ENCODE peak calls at places on chromosomes 4 and X, in five cellular contexts. O is body of pancreas, Z is PC-3, L is endothelial cell, X is GM13977. H is an unnamed sample.
A peak's percentile ranks its signal among the peaks of the same experiment; 100 is the strongest.

GRCh38 chr4:168241953-168242352 is 76.6 kb downstream of the DDX60 start:
- DNase-seq in O (no peak), Z (no peak), L (no peak), X (no peak), H (no peak)

GRCh38 chr4:54400802-54401201 is 171.7 kb downstream of the PDGFRA start:
- DNase-seq in O (no peak), Z (peak; percentile 84), L (peak; percentile 8), X (no peak), H (no peak)

GRCh38 chr4:6198768-6199343 is 1.5 kb downstream of the JAKMIP1 start:
- DNase-seq in O (no peak), Z (no peak), L (peak; percentile 15), X (no peak), H (no peak)

GRCh38 chr4:151238477-151238876 is 38.5 kb upstream of the PRSS48 start:
- DNase-seq in O (no peak), Z (peak; percentile 6), L (no peak), X (no peak), H (no peak)

GRCh38 chr4:11073621-11074051 is 355.1 kb downstream of the HS3ST1 start:
- DNase-seq in O (no peak), Z (no peak), L (no peak), X (no peak), H (no peak)

GRCh38 chrX:146614693-146615524 is 194.7 kb upstream of the CXorf51B start:
- DNase-seq in O (no peak), Z (no peak), L (no peak), X (no peak), H (no peak)

GRCh38 chr4:54657556-54658313 is at the start of gene KIT:
- DNase-seq in O (peak; percentile 21), Z (no peak), L (peak; percentile 82), X (peak; percentile 33), H (peak; percentile 41)

GRCh38 chrX:151973851-151974335 is 583 bp downstream of the GABRE start:
- DNase-seq in O (no peak), Z (no peak), L (no peak), X (peak; percentile 23), H (peak; percentile 14)

GRCh38 chr4:73822389-73822788 is 14.1 kb upstream of the CXCL6 start:
- DNase-seq in O (no peak), Z (peak; percentile 60), L (no peak), X (no peak), H (no peak)

GRCh38 chrX:134807039-134807729 is 148.9 kb upstream of the PLAC1 start:
- DNase-seq in O (peak; percentile 93), Z (peak; percentile 83), L (peak; percentile 73), X (peak; percentile 77), H (peak; percentile 78)

GRCh38 chr4:81635128-81635527 is 163.4 kb upstream of the RASGEF1B start:
- DNase-seq in O (no peak), Z (no peak), L (no peak), X (no peak), H (no peak)

GRCh38 chr4:168995537-168996295 is 14.3 kb downstream of the CBR4 start:
- DNase-seq in O (no peak), Z (peak; percentile 59), L (no peak), X (no peak), H (no peak)

GRCh38 chr4:2785613-2786012 is 7.3 kb upstream of the SH3BP2 start:
- DNase-seq in O (peak; percentile 54), Z (no peak), L (no peak), X (peak; percentile 74), H (peak; percentile 65)

GRCh38 chr4:158327525-158327924 is 117.2 kb downstream of the TMEM144 start:
- DNase-seq in O (peak; percentile 85), Z (no peak), L (no peak), X (no peak), H (no peak)

GRCh38 chr4:11878241-11878640 is 449.5 kb upstream of the HS3ST1 start:
- DNase-seq in O (no peak), Z (no peak), L (no peak), X (no peak), H (no peak)

GRCh38 chr4:108849611-108850406 is 87.0 kb upstream of the ETNPPL start:
- DNase-seq in O (no peak), Z (peak; percentile 78), L (no peak), X (no peak), H (no peak)

GRCh38 chr4:76755756-76756155 is 142.2 kb downstream of the SOWAHB start:
- DNase-seq in O (no peak), Z (no peak), L (no peak), X (no peak), H (no peak)

GRCh38 chr4:168685136-168685535 is 188.3 kb downstream of the PALLD start:
- DNase-seq in O (no peak), Z (no peak), L (no peak), X (no peak), H (peak; percentile 32)

GRCh38 chrX:9466115-9466495 is 1.2 kb downstream of the TBL1X start:
- DNase-seq in O (peak; percentile 57), Z (peak; percentile 33), L (peak; percentile 15), X (no peak), H (no peak)

GRCh38 chrX:10341309-10341708 is 184.5 kb downstream of the CLCN4 start:
- DNase-seq in O (no peak), Z (peak; percentile 70), L (no peak), X (no peak), H (no peak)

GRCh38 chr4:112910109-112910736 is 139.2 kb upstream of the ANK2 start:
- DNase-seq in O (no peak), Z (peak; percentile 9), L (no peak), X (no peak), H (no peak)

GRCh38 chr4:37763164-37763444 is 63.4 kb upstream of the PGM2 start:
- DNase-seq in O (no peak), Z (no peak), L (no peak), X (no peak), H (no peak)

GRCh38 chr4:105622269-105622668 is 69.8 kb downstream of the ARHGEF38 start:
- DNase-seq in O (no peak), Z (no peak), L (no peak), X (no peak), H (no peak)

GRCh38 chrX:132488092-132488749 is 617 bp downstream of the MBNL3 start:
- DNase-seq in O (peak; percentile 38), Z (peak; percentile 41), L (no peak), X (peak; percentile 16), H (no peak)

DNA sequence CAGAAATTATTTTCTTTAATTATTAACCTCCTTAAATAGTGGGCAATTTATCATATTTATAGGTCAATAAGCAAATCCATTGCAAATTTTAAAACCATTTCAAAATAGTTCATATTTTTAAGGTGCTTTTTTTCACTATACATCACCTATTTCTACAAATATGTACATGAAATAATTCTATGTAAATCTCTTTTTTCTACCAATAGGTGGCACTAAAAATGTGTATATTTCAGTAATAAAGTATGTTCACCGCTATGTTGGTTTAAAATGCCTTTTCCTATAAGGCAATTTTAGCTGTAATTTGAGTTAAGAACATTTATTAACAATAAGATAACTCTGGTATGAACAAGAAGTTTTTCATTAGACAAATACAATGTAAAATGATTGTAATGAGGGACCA is 672.2 kb downstream of the KCTD8 start:
- DNase-seq in O (no peak), Z (peak; percentile 52), L (no peak), X (no peak), H (no peak)
- TF ChIP-seq CTCF in O (no peak), Z (peak; percentile 59), L (peak; percentile 66), X (peak; percentile 20), H (no peak)

DNA sequence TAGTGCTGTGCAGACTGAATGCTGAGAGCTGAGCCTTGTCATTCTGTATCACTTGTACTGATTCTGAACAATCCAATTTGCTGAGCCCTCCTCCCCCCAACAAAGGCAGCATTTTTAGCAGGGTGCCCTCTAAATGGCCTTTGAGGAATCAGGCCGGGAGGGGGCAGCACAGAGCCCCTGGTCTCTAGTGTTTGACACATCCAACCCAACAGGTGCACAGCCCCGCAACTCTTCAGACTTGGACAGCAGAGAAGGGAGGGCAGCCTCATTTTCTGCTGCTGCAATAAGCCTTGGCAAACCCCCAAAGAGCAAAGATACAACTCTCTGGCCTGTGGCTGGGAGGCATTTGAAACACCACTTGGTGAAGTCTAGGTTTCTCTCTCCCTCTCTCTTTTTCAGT is 3.4 kb downstream of the ATP1B4 start:
- DNase-seq in O (peak; percentile 52), Z (peak; percentile 46), L (peak; percentile 52), X (peak; percentile 11), H (peak; percentile 29)
- TF ChIP-seq CTCF in O (no peak), Z (peak; percentile 64), L (peak; percentile 46), X (peak; percentile 65), H (peak; percentile 62)

GRCh38 chr4:147583876-147584275 is 33.3 kb upstream of the TMEM184C start:
- DNase-seq in O (no peak), Z (no peak), L (no peak), X (no peak), H (no peak)
- TF ChIP-seq CTCF in O (no peak), Z (no peak), L (no peak), X (no peak), H (no peak)

DNA sequence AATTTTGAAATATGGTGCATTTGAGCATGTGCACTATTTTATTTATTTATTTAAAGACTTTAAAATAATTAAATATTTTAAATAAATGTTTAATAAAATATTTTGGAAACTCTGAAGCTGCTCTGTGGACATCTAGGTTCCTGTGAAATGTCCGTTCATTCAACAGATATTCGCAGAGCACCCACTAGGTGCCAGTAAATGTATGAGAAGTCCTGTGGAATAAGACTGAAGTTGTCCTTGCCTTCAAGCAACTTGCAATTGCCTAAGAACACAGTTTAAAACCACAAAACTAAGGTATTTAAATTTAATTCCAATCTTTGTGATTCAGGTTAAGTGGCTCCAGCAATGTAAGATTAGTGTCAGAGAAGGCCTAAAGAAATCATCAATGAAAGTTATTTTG is 306.7 kb downstream of the GBA3 start:
- DNase-seq in O (no peak), Z (peak; percentile 17), L (no peak), X (no peak), H (no peak)
- TF ChIP-seq CTCF in O (no peak), Z (peak; percentile 29), L (no peak), X (no peak), H (no peak)

DNA sequence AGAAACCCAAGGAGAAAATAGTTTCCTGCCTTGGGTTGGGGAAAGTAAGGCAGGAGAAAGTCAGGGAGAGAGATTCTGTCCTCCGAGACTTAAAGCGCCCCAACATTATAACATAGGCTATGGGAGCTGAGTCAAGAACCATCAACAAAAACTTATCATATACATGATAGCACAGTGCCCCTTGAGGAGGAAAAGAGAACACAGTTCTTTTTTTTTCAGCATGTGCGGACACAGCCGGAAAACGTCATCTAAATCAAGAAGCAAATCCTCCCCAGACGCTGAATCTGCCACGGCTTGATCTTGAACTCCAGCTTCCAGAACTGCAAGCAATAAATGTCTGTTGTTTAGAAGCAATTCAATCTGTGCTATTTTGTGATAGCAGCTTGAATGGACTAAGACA is 549.6 kb upstream of the PRKX start:
- DNase-seq in O (no peak), Z (peak; percentile 52), L (no peak), X (no peak), H (peak; percentile 3)
- TF ChIP-seq CTCF in O (no peak), Z (peak; percentile 58), L (peak; percentile 42), X (peak; percentile 21), H (no peak)

GRCh38 chrX:108297290-108297689 is 140.9 kb downstream of the COL4A6 start:
- DNase-seq in O (no peak), Z (peak; percentile 16), L (no peak), X (no peak), H (no peak)

DNA sequence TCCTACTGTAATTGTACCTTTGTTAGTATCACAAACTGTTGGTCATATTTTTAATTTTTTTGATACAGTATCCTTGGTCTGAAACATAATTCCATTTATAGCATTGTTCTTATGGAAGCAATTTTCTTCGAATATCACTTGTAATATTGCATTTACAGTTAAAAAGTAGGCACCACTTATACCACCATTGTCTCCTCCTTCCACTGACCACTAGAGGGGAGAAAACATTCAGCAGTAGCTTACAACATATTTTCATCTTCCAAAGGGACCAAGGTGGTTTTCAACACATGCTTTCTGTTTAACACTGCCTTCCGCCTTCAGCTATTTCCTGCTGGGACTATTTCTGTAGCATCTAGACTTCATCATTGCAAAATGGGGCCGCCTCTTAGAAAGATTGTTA is 146.2 kb downstream of the COL4A6 start:
- DNase-seq in O (no peak), Z (no peak), L (no peak), X (no peak), H (no peak)
- TF ChIP-seq CTCF in O (no peak), Z (peak; percentile 30), L (no peak), X (no peak), H (no peak)